ENCODE peak calls at places on chromosomes 11 and 22, in ten cellular contexts. G is heart left ventricle, C is tibial nerve, E is ovary, Z is testis, I is stomach, T is A549, N is Peyer's patch, L is IMR-90, D is uterus. W is an unnamed sample. For H3K9me3, the result is how much of the 10 kb centered on the place peaks cover.

GRCh38 chr11:124869856-124870387 is 4.7 kb downstream of the ROBO3 start:
- DNase-seq in C (no peak), T (no peak), G (no peak), L (no peak), I (no peak), Z (no peak), D (no peak), N (no peak), E (no peak), W (no peak)

GRCh38 chr11:118841469-118842222 is 42.0 kb upstream of the CXCR5 start:
- DNase-seq in L (no peak), T (no peak), E (no peak), C (no peak), N (peak), I (no peak), G (no peak), D (no peak), Z (no peak), W (no peak)

GRCh38 chr11:1303196-1303821 is 6.1 kb downstream of the TOLLIP start:
- DNase-seq in D (peak), C (no peak), G (no peak), L (no peak), E (no peak), N (peak), T (peak), Z (no peak), I (peak), W (peak)

GRCh38 chr22:17194213-17194612 is 25.0 kb downstream of the ADA2 start:
- DNase-seq in E (no peak), I (no peak), C (no peak), Z (no peak), D (no peak), N (no peak), T (no peak), G (no peak), L (no peak), W (no peak)

GRCh38 chr11:133829566-133829965 is 15.7 kb downstream of the SPATA19 start:
- DNase-seq in T (no peak), G (no peak), N (no peak), Z (no peak), L (no peak), E (no peak), D (no peak), I (no peak), C (no peak), W (peak)

GRCh38 chr11:99422581-99423434 is 402.1 kb downstream of the CNTN5 start:
- DNase-seq in D (no peak), G (no peak), L (peak), N (no peak), C (no peak), T (no peak), Z (no peak), I (no peak), E (no peak), W (no peak)

GRCh38 chr22:29030618-29031235 is 30.9 kb downstream of the C22orf31 start:
- DNase-seq in I (peak), T (peak), N (peak), D (peak), G (peak), E (peak), C (peak), L (peak), Z (peak), W (no peak)

GRCh38 chr22:45831394-45831793 is 145.6 kb downstream of the WNT7B start:
- DNase-seq in L (peak), G (no peak), C (no peak), Z (no peak), T (peak), D (no peak), I (no peak), N (no peak), E (no peak), W (no peak)

GRCh38 chr11:14081541-14082211 is 119.2 kb downstream of the SPON1 start:
- DNase-seq in E (no peak), N (no peak), L (no peak), Z (no peak), D (peak), I (no peak), G (no peak), C (no peak), T (no peak), W (no peak)

GRCh38 chr11:32087602-32088001 is 3.3 kb upstream of the RCN1 start:
- DNase-seq in D (no peak), C (no peak), N (no peak), Z (no peak), G (no peak), I (no peak), E (no peak), T (no peak), L (peak), W (no peak)

GRCh38 chr11:38330578-38330977 is 1732.5 kb upstream of the RAG2 start:
- DNase-seq in C (no peak), E (no peak), N (no peak), L (no peak), G (no peak), T (no peak), Z (no peak), D (no peak), I (no peak), W (no peak)

GRCh38 chr22:49377306-49377705 is 450.4 kb downstream of the BRD1 start:
- DNase-seq in D (no peak), Z (no peak), I (peak), N (peak), C (no peak), T (no peak), E (no peak), L (no peak), G (no peak), W (peak)
- H3K4me3 ChIP-seq in D (no peak), Z (no peak), I (no peak), N (no peak), C (no peak), T (no peak), E (no peak), L (no peak), G (no peak), W (no peak)

GRCh38 chr11:78022397-78023396 is at the start of gene KCTD14:
- DNase-seq in D (peak), E (no peak), Z (peak), L (no peak), C (peak), N (peak), I (peak), T (no peak), G (peak), W (no peak)
- TF ChIP-seq POLR2A in D (peak), E (no peak), Z (no peak), L (no peak), C (no peak), N (peak), I (no peak), T (no peak), G (no peak), W (no peak)

DNA sequence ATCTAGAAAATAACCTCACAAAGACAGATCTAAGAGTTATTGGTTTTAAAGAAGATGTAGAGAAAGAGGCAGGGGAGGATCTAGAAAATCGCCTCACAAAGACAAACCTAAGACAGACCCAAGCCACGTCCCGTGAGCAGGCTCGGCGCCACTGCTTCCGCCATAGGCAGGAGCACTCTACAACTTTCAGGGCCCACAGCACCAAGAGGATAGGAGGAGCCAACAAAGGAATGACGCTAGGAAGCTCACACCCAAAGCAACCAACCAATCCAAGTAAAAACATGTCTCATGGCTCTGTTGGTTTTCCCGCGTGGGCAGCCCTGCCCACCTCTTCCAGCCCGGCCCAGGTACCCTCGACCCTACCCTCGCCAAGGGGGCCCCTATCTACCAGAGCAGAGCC is 4167.4 kb upstream of the OR11H1 start:
- DNase-seq in E (no peak), G (no peak), Z (no peak), N (no peak), C (no peak), L (no peak), T (no peak), D (no peak), I (no peak), W (no peak)
- H3K9me3 ChIP-seq in E (under half), G (under half), Z (under half), N (under half), C (under half), L (under half), T (under half), D (under half), I (under half), W (under half)

GRCh38 chr22:49656291-49656851 is 171.3 kb downstream of the BRD1 start:
- DNase-seq in E (no peak), C (no peak), L (no peak), Z (no peak), I (no peak), D (no peak), N (no peak), T (no peak), G (peak), W (no peak)

GRCh38 chr22:49657974-49658550 is 169.6 kb downstream of the BRD1 start:
- DNase-seq in Z (no peak), I (no peak), N (no peak), D (no peak), G (no peak), L (no peak), C (no peak), E (no peak), T (no peak), W (no peak)

GRCh38 chr22:49658902-49659280 is 168.8 kb downstream of the BRD1 start:
- DNase-seq in N (peak), E (no peak), G (no peak), T (no peak), Z (no peak), C (no peak), L (no peak), D (no peak), I (no peak), W (no peak)

GRCh38 chr22:49657275-49657973 is 170.2 kb downstream of the BRD1 start:
- DNase-seq in N (peak), L (no peak), I (peak), Z (peak), E (peak), C (peak), T (no peak), D (peak), G (peak), W (no peak)

GRCh38 chr22:49655168-49655812 is 172.4 kb downstream of the BRD1 start:
- DNase-seq in C (no peak), E (no peak), D (no peak), Z (no peak), G (no peak), N (no peak), T (no peak), I (no peak), L (no peak), W (no peak)
- H3K4me3 ChIP-seq in C (no peak), E (no peak), D (no peak), Z (no peak), G (peak), N (peak), T (no peak), I (no peak), L (no peak), W (no peak)

DNA sequence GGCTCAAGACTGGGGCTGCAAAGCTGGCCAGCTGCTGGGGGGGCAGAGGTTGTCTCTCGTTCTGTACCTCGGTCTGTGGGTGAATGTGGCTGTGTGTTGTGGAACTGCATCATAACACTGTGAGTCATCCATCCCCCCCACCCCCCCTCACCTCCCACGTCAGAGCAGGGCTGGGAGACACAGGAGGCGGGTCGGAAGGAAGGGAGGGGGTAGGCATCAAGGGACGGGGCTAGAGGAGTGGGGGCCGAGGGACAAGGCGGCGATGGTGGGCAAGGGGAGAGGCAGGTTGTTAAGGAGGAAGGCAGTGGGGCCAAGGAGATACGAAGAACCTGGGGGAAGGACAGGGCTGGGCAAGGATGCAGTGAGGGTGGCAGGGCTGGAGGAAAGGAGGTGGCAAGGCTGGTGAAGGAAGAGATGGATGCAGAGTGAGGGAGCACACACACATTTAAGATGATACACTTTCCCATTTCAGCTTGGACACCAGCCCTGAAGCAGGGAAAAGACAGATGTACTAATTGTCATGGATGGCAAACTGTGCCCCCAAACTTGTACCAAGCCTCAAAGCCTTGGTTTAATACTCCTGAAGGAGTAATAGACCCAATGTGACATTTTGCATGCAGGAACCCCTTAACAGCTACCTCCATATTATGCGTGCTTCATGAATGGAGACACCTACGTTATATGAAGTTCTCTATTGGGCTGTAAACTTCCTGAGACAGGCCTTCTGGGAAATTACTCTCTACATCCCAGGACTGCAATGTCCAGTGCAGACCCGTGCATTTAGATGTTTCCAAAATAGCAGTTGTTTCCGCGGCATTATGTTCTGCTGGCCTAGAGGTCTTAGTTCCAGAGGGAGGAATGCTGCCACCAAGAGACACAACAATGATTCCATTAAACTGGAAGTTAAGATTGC is at the start of gene YPEL4:
- DNase-seq in G (no peak), I (no peak), C (no peak), D (peak), E (peak), T (peak), L (peak), N (peak), Z (peak), W (no peak)
- TF ChIP-seq POLR2A in G (no peak), I (no peak), C (no peak), D (no peak), E (peak), T (peak), L (no peak), N (no peak), Z (no peak), W (no peak)

GRCh38 chr11:116603783-116604323 is 168.9 kb downstream of the BUD13 start:
- DNase-seq in I (no peak), D (no peak), T (no peak), E (no peak), L (no peak), G (no peak), N (no peak), C (no peak), Z (no peak), W (no peak)

GRCh38 chr11:116598556-116598955 is 174.2 kb downstream of the BUD13 start:
- DNase-seq in T (no peak), G (no peak), I (no peak), L (no peak), D (no peak), E (no peak), C (no peak), N (no peak), Z (no peak), W (no peak)

GRCh38 chr11:116600930-116601329 is 171.9 kb downstream of the BUD13 start:
- DNase-seq in D (no peak), L (no peak), I (no peak), G (no peak), C (no peak), N (no peak), Z (no peak), T (no peak), E (no peak), W (no peak)

GRCh38 chr11:116602637-116602942 is 170.2 kb downstream of the BUD13 start:
- DNase-seq in G (no peak), E (no peak), L (no peak), C (no peak), D (no peak), I (no peak), T (no peak), N (no peak), Z (no peak), W (no peak)

GRCh38 chr11:116601734-116602636 is 170.8 kb downstream of the BUD13 start:
- DNase-seq in N (no peak), E (peak), L (peak), C (no peak), T (no peak), I (no peak), D (peak), Z (no peak), G (no peak), W (no peak)
- H3K9me3 ChIP-seq in N (under half), E (under half), L (under half), C (under half), T (under half), I (under half), D (under half), Z (under half), G (under half), W (under half)

DNA sequence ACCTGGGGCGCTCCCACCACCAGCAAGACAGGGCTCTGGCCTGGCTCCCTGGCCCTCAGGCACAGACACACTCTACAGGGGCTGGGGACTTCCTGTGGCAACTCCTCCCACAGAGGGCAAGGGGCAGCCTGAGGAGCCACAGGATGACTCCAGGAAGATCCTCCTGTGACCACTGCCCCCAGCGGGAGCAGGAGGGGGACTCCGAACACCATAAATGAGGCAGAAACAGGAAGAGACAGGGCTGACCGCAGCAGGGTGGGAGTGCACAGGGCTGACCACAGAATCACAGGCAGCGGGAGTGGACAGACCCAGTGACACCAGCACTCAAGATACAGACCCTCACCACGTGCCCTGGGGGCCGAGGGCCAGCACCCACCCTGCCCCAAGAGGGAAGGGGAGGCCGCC is 10.8 kb downstream of the ARAP1 start:
- DNase-seq in I (no peak), C (no peak), E (no peak), Z (peak), T (no peak), G (no peak), L (no peak), N (peak), D (no peak), W (no peak)
- H3K4me3 ChIP-seq in I (no peak), C (no peak), E (no peak), Z (no peak), T (no peak), G (no peak), L (no peak), N (no peak), D (no peak), W (no peak)

DNA sequence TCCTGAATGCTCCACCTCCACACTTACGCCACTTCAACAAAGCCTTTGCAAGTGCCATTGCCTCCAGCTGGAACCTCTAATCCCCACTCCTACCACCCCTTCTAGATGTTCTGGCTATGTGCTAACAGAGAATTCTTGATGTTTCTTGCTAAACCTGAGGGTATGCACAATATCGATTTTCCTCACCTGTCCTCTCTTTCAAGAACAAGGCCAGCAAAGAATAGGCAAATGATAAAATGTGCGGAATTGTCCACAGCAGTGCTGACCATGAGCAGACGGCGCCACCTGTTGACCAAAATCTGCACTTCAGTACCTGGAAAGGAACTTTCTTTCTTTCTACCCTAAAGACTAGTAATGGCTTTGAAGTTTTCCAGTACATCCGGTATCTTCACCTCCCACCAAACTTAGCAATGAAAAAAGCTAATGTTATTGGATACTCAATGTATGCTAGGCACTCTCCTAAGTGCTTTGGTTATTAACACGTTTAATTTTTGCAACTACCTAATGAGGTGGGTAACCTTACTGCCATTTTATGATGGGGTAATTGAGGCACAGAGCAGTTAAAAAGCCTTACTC is 3.4 kb downstream of the TIMM10 start:
- DNase-seq in D (peak), G (peak), I (peak), N (peak), C (peak), T (peak), L (peak), E (peak), Z (peak), W (no peak)
- TF ChIP-seq POLR2A in D (no peak), G (no peak), I (no peak), N (no peak), C (no peak), T (no peak), L (no peak), E (no peak), Z (no peak), W (no peak)

GRCh38 chr11:78752528-78752927 is 177.9 kb upstream of the NARS2 start:
- DNase-seq in I (no peak), T (no peak), Z (no peak), L (no peak), E (no peak), D (no peak), C (no peak), N (no peak), G (no peak), W (no peak)
- H3K9me3 ChIP-seq in I (under half), T (under half), Z (under half), L (under half), E (under half), D (under half), C (under half), N (under half), G (under half), W (under half)

DNA sequence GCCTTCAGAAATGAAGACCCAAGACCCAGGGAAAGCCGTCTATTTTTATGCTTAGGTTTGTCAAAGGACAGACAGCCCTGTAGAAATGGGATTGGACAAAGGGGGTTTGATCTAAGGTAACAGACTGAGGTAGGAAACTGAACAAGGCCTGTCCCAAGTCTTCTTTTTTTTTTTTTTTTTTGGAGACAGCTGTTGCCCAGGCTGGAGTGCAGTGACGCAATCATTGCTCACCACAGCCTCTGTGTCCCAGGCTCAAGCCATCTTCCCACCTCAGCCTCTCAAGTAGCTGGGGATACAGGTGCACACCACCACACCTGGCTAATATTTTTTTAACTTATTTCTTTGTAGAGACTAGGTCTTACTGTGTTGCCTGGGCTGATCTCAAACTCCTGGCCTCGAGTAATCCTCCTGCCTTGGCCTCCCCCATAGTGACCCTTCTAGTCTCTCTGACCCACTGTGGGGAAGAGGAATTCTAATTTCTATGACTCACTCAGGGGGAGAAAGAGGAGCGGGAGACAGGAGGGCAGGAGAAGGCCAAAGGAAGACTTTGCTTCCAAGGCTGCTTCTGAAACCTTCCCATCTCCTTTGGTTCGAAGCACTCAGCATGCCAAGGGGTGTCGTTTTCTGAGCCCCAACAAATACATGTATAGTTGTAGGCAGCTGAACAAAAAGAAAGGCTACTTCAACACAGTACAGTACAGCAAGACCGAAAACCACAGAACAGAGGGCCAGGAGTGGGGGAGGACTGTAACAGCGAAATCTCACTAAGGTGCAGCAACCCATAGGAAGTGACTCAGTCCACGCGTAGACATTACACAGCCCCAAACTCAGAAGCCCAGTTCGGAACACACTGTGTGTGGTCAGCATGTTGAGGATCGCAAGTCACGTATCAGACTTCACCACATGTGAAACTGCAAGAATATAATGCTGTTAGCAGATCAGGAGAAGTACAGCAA is 872 bp downstream of the TMA7B start:
- DNase-seq in I (peak), G (no peak), E (no peak), C (no peak), D (no peak), T (no peak), N (peak), Z (no peak), L (peak), W (no peak)
- H3K4me3 ChIP-seq in I (no peak), G (no peak), E (no peak), C (no peak), D (no peak), T (no peak), N (no peak), Z (no peak), L (no peak), W (no peak)